ENCODE peak calls at places on chromosomes 5 and 9, in four cellular contexts. L, U, C and R are unnamed samples.

GRCh38 chr9:71333311-71333710 is 211.9 kb upstream of the TRPM3 start:
- DNase-seq in L (peak; percentile 69), U (no peak), C (no peak), R (no peak)

GRCh38 chr9:18493361-18494015 is 19.5 kb downstream of the ADAMTSL1 start:
- DNase-seq in L (no peak), U (no peak), C (no peak), R (no peak)

GRCh38 chr5:37272564-37272963 is 23.4 kb upstream of the CPLANE1 start:
- DNase-seq in L (peak; percentile 51), U (no peak), C (peak; percentile 52), R (no peak)

GRCh38 chr9:17433526-17433925 is 145.3 kb upstream of the SH3GL2 start:
- DNase-seq in L (no peak), U (no peak), C (no peak), R (no peak)

GRCh38 chr9:100474082-100474949 is 1.4 kb downstream of the TMEFF1 start:
- DNase-seq in L (peak; percentile 68), U (no peak), C (no peak), R (no peak)

GRCh38 chr5:123582570-123583293 is 70.8 kb downstream of the CSNK1G3 start:
- DNase-seq in L (no peak), U (no peak), C (no peak), R (no peak)

GRCh38 chr9:103991698-103992097 is 102.4 kb upstream of the SMC2 start:
- DNase-seq in L (no peak), U (no peak), C (peak; percentile 9), R (no peak)

GRCh38 chr9:76646249-76646648 is 118.0 kb upstream of the PCA3 start:
- DNase-seq in L (no peak), U (no peak), C (no peak), R (no peak)

GRCh38 chr5:131998431-131999040 is 12.9 kb downstream of the ACSL6 start:
- DNase-seq in L (no peak), U (no peak), C (no peak), R (no peak)

GRCh38 chr5:95835682-95836405 is 13.3 kb upstream of the GLRX start:
- DNase-seq in L (no peak), U (peak; percentile 69), C (no peak), R (no peak)

GRCh38 chr9:122332083-122332482 is 38.7 kb upstream of the PTGS1 start:
- DNase-seq in L (peak; percentile 61), U (no peak), C (no peak), R (no peak)

GRCh38 chr5:103519550-103519949 is 43.0 kb downstream of the NUDT12 start:
- DNase-seq in L (peak; percentile 67), U (no peak), C (no peak), R (no peak)

GRCh38 chr5:31861601-31862000 is 222.7 kb downstream of the PDZD2 start:
- DNase-seq in L (peak; percentile 17), U (no peak), C (no peak), R (no peak)

GRCh38 chr5:148949871-148950863 is 112.7 kb downstream of the SH3TC2 start:
- DNase-seq in L (peak; percentile 62), U (no peak), C (no peak), R (no peak)

GRCh38 chr9:99699386-99699785 is 122.3 kb upstream of the NR4A3 start:
- DNase-seq in L (no peak), U (no peak), C (no peak), R (no peak)

GRCh38 chr5:112228672-112229071 is 190.4 kb downstream of the EPB41L4A start:
- DNase-seq in L (peak; percentile 64), U (peak; percentile 73), C (peak; percentile 75), R (peak; percentile 86)

GRCh38 chr9:19161257-19162025 is 34.1 kb upstream of the PLIN2 start:
- DNase-seq in L (no peak), U (peak; percentile 93), C (peak; percentile 80), R (no peak)

GRCh38 chr9:122954253-122954691 is 13.5 kb downstream of the RABGAP1 start:
- DNase-seq in L (no peak), U (no peak), C (peak; percentile 56), R (no peak)

GRCh38 chr5:87916320-87916719 is 352.3 kb downstream of the TMEM161B start:
- DNase-seq in L (peak; percentile 49), U (no peak), C (no peak), R (no peak)

GRCh38 chr5:136374003-136374402 is 8.7 kb upstream of the TRPC7 start:
- DNase-seq in L (peak; percentile 60), U (no peak), C (peak; percentile 27), R (no peak)

GRCh38 chr5:51846015-51846414 is 462.8 kb downstream of the ISL1 start:
- DNase-seq in L (no peak), U (no peak), C (no peak), R (no peak)

GRCh38 chr9:22433691-22434090 is 12.9 kb upstream of the DMRTA1 start:
- DNase-seq in L (no peak), U (no peak), C (no peak), R (no peak)